ENCODE peak calls at places on chromosomes 12 and 14, in five cellular contexts. T is endothelial cell; R is stimulated activated CD4-positive, alpha-beta T cell treated with anti-CD3 and anti-CD28 coated beads, TNF-alpha, amount 100 ng/mL, for 4 hours; L is GM04504; N is activated naive CD8-positive, alpha-beta T cell treated with anti-CD3 and anti-CD28 coated beads for 36 hours. Z is an unnamed sample.

GRCh38 chr12:57250956-57251355 is at the start of gene STAC3:
- DNase-seq in T (no peak), R (no peak), L (no peak), N (no peak), Z (no peak)

GRCh38 chr12:131927110-131928079 is 1.7 kb upstream of the PUS1 start:
- DNase-seq in T (no peak), R (no peak), L (no peak), N (no peak), Z (no peak)

GRCh38 chr14:91729756-91730155 is 2.1 kb downstream of the CATSPERB start:
- DNase-seq in T (no peak), R (no peak), L (no peak), N (no peak), Z (no peak)

GRCh38 chr14:55718551-55718950 is 138.5 kb downstream of the KTN1 start:
- DNase-seq in T (no peak), R (no peak), L (no peak), N (no peak), Z (no peak)

GRCh38 chr12:76201758-76202157 is 117.3 kb upstream of the NAP1L1 start:
- DNase-seq in T (no peak), R (no peak), L (no peak), N (no peak), Z (no peak)

GRCh38 chr14:103221781-103222358 is 98.6 kb downstream of the TNFAIP2 start:
- DNase-seq in T (no peak), R (no peak), L (no peak), N (no peak), Z (no peak)

GRCh38 chr12:98235301-98235700 is 280.1 kb upstream of the TMPO start:
- DNase-seq in T (no peak), R (no peak), L (no peak), N (no peak), Z (no peak)

GRCh38 chr14:78519863-78520262 is 349.7 kb downstream of the NRXN3 start:
- DNase-seq in T (peak), R (no peak), L (no peak), N (peak), Z (no peak)

GRCh38 chr12:22514875-22515274 is 29.5 kb downstream of the C2CD5 start:
- DNase-seq in T (no peak), R (no peak), L (no peak), N (no peak), Z (no peak)

GRCh38 chr14:103386632-103387329 is 1.6 kb downstream of the MARK3 start:
- DNase-seq in T (no peak), R (no peak), L (no peak), N (no peak), Z (no peak)

GRCh38 chr14:61586539-61587396 is 108.5 kb upstream of the HIF1A start:
- DNase-seq in T (no peak), R (no peak), L (peak), N (no peak), Z (no peak)